ENCODE peak calls at places on chromosomes 16 and 17, in five cellular contexts. F, C, M, Z and R are unnamed samples.

GRCh38 chr16:11916524-11917285 is 949 bp upstream of the GSPT1 start:
- DNase-seq in F (no peak), C (no peak), M (no peak), Z (peak), R (no peak)

GRCh38 chr16:17002557-17002956 is 468.2 kb downstream of the XYLT1 start:
- DNase-seq in F (no peak), C (no peak), M (no peak), Z (no peak), R (no peak)

GRCh38 chr17:14301279-14301760 is 439 bp downstream of the HS3ST3B1 start:
- DNase-seq in F (no peak), C (no peak), M (no peak), Z (peak), R (no peak)

GRCh38 chr17:33287096-33287495 is 6.0 kb downstream of the ASIC2 start:
- DNase-seq in F (no peak), C (no peak), M (no peak), Z (no peak), R (no peak)

GRCh38 chr17:40309031-40309937 is at the start of gene RARA:
- DNase-seq in F (peak), C (no peak), M (no peak), Z (peak), R (peak)

GRCh38 chr17:36608794-36609497 is 7.6 kb downstream of the MRM1 start:
- DNase-seq in F (no peak), C (peak), M (no peak), Z (no peak), R (peak)

GRCh38 chr17:15894913-15895658 is 49.8 kb upstream of the ADORA2B start:
- DNase-seq in F (peak), C (no peak), M (no peak), Z (no peak), R (no peak)

GRCh38 chr16:74740795-74741304 is 33.8 kb downstream of the FA2H start:
- DNase-seq in F (no peak), C (peak), M (no peak), Z (peak), R (no peak)

GRCh38 chr17:9729034-9729650 is 62.2 kb downstream of the DHRS7C start:
- DNase-seq in F (no peak), C (peak), M (no peak), Z (peak), R (no peak)

GRCh38 chr17:82328141-82328993 is 5.2 kb downstream of the SECTM1 start:
- DNase-seq in F (no peak), C (no peak), M (no peak), Z (no peak), R (no peak)
- H3K27ac ChIP-seq in F (no peak), C (no peak), M (no peak), Z (no peak), R (no peak)

DNA sequence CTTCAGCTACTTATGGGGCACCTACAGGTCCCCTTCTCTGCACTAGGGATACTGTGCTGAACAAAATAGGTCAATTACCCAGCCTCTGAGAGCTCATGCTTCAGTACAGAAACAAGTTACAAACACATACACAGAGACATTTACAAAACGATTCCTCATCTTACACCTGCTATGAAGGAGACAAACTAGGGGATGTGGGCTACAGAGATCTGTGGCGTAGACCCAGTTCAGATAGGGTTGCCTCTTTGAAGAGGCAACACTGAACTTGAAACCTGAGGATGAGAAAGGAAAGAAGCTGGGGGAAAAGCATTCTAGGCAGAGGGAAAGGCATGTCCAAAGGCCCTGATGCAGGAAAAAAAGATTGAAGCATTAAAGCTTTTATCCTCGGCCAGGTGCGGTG is 5.2 kb downstream of the IL21R start:
- DNase-seq in F (no peak), C (no peak), M (no peak), Z (no peak), R (no peak)
- H3K27ac ChIP-seq in F (no peak), C (no peak), M (no peak), Z (no peak), R (peak)

GRCh38 chr17:77323413-77324171 is 182.8 kb downstream of the SEC14L1 start:
- DNase-seq in F (peak), C (no peak), M (no peak), Z (peak), R (peak)

GRCh38 chr17:77322534-77323412 is 182.0 kb downstream of the SEC14L1 start:
- DNase-seq in F (peak), C (peak), M (peak), Z (peak), R (peak)

GRCh38 chr17:77324227-77324626 is 183.5 kb downstream of the SEC14L1 start:
- DNase-seq in F (peak), C (no peak), M (no peak), Z (no peak), R (peak)

GRCh38 chr17:77320501-77321256 is 179.9 kb downstream of the SEC14L1 start:
- DNase-seq in F (peak), C (no peak), M (no peak), Z (no peak), R (no peak)

GRCh38 chr17:77322284-77322533 is 181.4 kb downstream of the SEC14L1 start:
- DNase-seq in F (no peak), C (no peak), M (no peak), Z (no peak), R (no peak)
- H3K27ac ChIP-seq in F (peak), C (peak), M (peak), Z (peak), R (peak)

GRCh38 chr17:63816669-63817068 is 10.6 kb upstream of the PSMC5 start:
- DNase-seq in F (no peak), C (no peak), M (no peak), Z (no peak), R (no peak)

GRCh38 chr17:63819585-63820537 is 7.4 kb upstream of the PSMC5 start:
- DNase-seq in F (no peak), C (no peak), M (no peak), Z (no peak), R (no peak)

GRCh38 chr17:63817736-63818385 is 9.4 kb upstream of the PSMC5 start:
- DNase-seq in F (no peak), C (no peak), M (no peak), Z (no peak), R (no peak)

GRCh38 chr17:63819131-63819530 is 8.1 kb upstream of the PSMC5 start:
- DNase-seq in F (no peak), C (no peak), M (no peak), Z (no peak), R (no peak)

GRCh38 chr17:63816123-63816522 is 11.1 kb upstream of the PSMC5 start:
- DNase-seq in F (no peak), C (no peak), M (no peak), Z (no peak), R (no peak)
- H3K27ac ChIP-seq in F (no peak), C (no peak), M (no peak), Z (no peak), R (no peak)

GRCh38 chr17:49987681-49988441 is 7.2 kb downstream of the DLX3 start:
- DNase-seq in F (peak), C (no peak), M (no peak), Z (no peak), R (no peak)

GRCh38 chr17:49987290-49987585 is 7.8 kb downstream of the DLX3 start:
- DNase-seq in F (peak), C (no peak), M (no peak), Z (no peak), R (no peak)

GRCh38 chr17:49984776-49985175 is 10.2 kb downstream of the DLX3 start:
- DNase-seq in F (no peak), C (no peak), M (no peak), Z (no peak), R (no peak)

GRCh38 chr17:49985310-49985990 is 9.6 kb downstream of the DLX3 start:
- DNase-seq in F (no peak), C (no peak), M (no peak), Z (no peak), R (no peak)

GRCh38 chr17:49986396-49987289 is 8.4 kb downstream of the DLX3 start:
- DNase-seq in F (no peak), C (no peak), M (no peak), Z (no peak), R (no peak)
- H3K27ac ChIP-seq in F (no peak), C (no peak), M (no peak), Z (no peak), R (no peak)

GRCh38 chr17:75763613-75764416 is 1.2 kb downstream of the GALK1 start:
- DNase-seq in F (no peak), C (no peak), M (no peak), Z (no peak), R (peak)
- H3K27ac ChIP-seq in F (peak), C (peak), M (peak), Z (peak), R (peak)

GRCh38 chr16:9103546-9103945 is 12.1 kb downstream of the HAPSTR1 start:
- DNase-seq in F (no peak), C (no peak), M (no peak), Z (no peak), R (no peak)

GRCh38 chr16:9099131-9099625 is 7.7 kb downstream of the HAPSTR1 start:
- DNase-seq in F (no peak), C (no peak), M (no peak), Z (no peak), R (peak)

GRCh38 chr16:9102379-9102778 is 10.9 kb downstream of the HAPSTR1 start:
- DNase-seq in F (no peak), C (no peak), M (no peak), Z (no peak), R (no peak)

GRCh38 chr16:9105189-9105588 is 13.7 kb downstream of the HAPSTR1 start:
- DNase-seq in F (no peak), C (no peak), M (no peak), Z (no peak), R (no peak)

DNA sequence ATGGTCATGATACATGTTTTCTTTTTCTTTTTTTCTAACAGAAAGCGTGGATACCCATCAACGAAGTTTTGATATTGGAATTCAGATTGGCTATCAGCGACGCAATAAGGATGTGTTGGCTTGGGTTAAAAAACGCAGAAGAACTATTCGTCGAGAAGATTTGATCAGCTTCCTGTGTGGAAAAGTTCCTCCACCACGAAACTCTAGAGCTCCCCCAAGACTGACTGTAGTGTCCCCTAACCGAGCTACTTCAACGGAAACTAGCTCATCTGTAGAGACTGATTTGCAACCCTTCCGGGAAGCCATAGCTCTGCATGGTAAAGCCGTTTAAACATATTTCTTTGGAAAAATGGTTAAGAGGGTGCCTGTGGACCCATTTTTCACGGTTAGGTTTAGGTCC is 11.5 kb downstream of the HAPSTR1 start:
- DNase-seq in F (no peak), C (no peak), M (no peak), Z (no peak), R (no peak)
- H3K27ac ChIP-seq in F (no peak), C (no peak), M (no peak), Z (no peak), R (no peak)

DNA sequence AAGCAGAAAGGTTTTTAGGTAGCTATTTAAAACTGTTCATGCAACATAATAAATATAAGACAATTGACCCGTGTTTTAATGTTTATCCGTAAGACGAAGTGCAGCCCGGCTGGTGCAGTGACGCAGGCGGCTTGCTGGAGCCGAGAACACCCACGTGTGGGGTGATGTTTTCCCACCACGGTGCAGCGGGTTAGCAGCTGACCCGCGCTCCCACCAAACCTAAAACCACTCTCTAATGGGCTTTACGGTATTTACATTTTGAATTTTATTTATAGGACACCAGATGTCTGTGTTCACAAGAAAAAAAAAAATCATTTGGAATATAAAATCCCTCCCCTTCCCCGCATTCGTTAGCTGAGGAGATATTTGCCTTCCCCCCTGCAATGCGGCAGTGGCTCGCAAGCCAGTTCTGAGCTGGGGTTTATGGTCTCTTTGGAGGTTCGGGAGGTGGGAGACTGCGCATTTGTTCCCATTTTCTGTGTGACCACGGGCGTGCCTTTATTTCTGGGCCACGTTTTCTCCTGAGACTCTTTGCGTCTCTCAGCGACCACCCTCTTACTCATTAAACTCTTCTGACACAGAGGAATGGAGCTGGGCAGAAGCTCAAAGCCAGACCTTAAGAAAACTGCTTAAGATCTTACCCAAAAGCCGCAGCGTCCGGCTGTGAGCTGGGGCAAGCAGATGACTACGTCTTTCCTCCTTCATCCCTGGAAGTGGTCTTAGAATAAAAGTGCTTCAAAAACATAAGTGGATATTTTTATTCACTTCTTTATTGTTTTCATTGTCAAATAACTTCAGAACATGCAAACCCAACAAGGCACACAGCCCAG is 301.1 kb downstream of the IRF8 start:
- DNase-seq in F (no peak), C (no peak), M (no peak), Z (no peak), R (no peak)
- H3K27ac ChIP-seq in F (no peak), C (no peak), M (no peak), Z (no peak), R (peak)

GRCh38 chr17:4509923-4510614 is 11.4 kb downstream of the SPNS2 start:
- DNase-seq in F (peak), C (no peak), M (peak), Z (no peak), R (no peak)

GRCh38 chr17:4509402-4509801 is 10.7 kb downstream of the SPNS2 start:
- DNase-seq in F (no peak), C (no peak), M (no peak), Z (no peak), R (no peak)

GRCh38 chr17:4507361-4508111 is 8.9 kb downstream of the SPNS2 start:
- DNase-seq in F (no peak), C (no peak), M (no peak), Z (no peak), R (no peak)

GRCh38 chr17:4506892-4507291 is 8.2 kb downstream of the SPNS2 start:
- DNase-seq in F (no peak), C (no peak), M (peak), Z (no peak), R (no peak)

DNA sequence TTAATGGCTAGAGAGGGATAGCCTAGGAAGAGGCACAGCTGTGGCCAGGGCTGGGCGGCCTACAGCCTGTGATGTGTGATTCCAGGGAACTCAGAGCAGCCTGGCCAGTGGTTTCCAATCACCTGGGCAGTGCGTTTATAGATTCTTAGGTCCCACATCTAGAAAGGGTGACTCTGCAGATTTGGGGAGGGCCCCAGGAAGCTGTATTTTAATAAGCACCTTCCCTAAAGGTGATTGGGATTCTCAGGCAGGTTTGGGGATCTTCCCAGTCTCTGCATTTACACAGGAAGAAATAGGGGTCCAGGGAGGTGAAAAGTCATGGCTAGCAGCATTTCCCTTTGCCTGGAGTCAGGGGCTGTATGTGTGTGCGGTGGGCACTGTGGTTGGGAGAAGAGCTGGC is 9.5 kb downstream of the SPNS2 start:
- DNase-seq in F (no peak), C (no peak), M (no peak), Z (no peak), R (no peak)
- H3K27ac ChIP-seq in F (peak), C (no peak), M (peak), Z (no peak), R (peak)

GRCh38 chr16:57061084-57061905 is 31.1 kb upstream of the CPNE2 start:
- DNase-seq in F (peak), C (no peak), M (peak), Z (no peak), R (peak)
- H3K27ac ChIP-seq in F (peak), C (peak), M (peak), Z (no peak), R (peak)